ENCODE peak calls at places on chromosome X, in four cellular contexts. X, U, S and W are unnamed samples.

GRCh38 chrX:9320940-9321339 is 143.9 kb upstream of the TBL1X start:
- DNase-seq in S (no peak), X (peak; percentile 9), U (peak; percentile 30), W (no peak)

GRCh38 chrX:130393451-130394074 is 8.1 kb upstream of the GPR119 start:
- DNase-seq in S (no peak), X (peak; percentile 65), U (peak; percentile 71), W (peak; percentile 40)

GRCh38 chrX:15769300-15769954 is 20.9 kb upstream of the ZRSR2 start:
- DNase-seq in U (no peak), X (peak; percentile 55), S (no peak), W (no peak)

GRCh38 chrX:136822337-136823095 is 41.8 kb upstream of the ARHGEF6 start:
- DNase-seq in U (no peak), X (no peak), S (no peak), W (no peak)

GRCh38 chrX:45710081-45710801 is 509.6 kb upstream of the DIPK2B start:
- DNase-seq in X (no peak), U (peak; percentile 5), S (no peak), W (peak; percentile 2)

GRCh38 chrX:19344661-19345060 is 934 bp downstream of the PDHA1 start:
- DNase-seq in S (no peak), X (no peak), U (no peak), W (no peak)

GRCh38 chrX:12497832-12498591 is 293.2 kb upstream of the PRPS2 start:
- DNase-seq in X (peak; percentile 47), S (no peak), U (peak; percentile 2), W (peak; percentile 10)

GRCh38 chrX:287670-288069 is 6.5 kb downstream of the PLCXD1 start:
- DNase-seq in S (no peak), X (no peak), U (no peak), W (no peak)

GRCh38 chrX:50874878-50875277 is 35.7 kb upstream of the BMP15 start:
- DNase-seq in X (peak; percentile 40), U (no peak), S (no peak), W (no peak)

GRCh38 chrX:31353095-31353494 is 281.3 kb upstream of the FTHL17 start:
- DNase-seq in X (no peak), U (no peak), S (no peak), W (peak; percentile 60)

GRCh38 chrX:150546711-150547153 is 21.7 kb upstream of the MTM1 start:
- DNase-seq in X (no peak), S (peak; percentile 15), U (no peak), W (peak; percentile 9)

GRCh38 chrX:9786839-9787635 is 808 bp downstream of the SHROOM2 start:
- DNase-seq in X (peak; percentile 58), U (no peak), S (no peak), W (no peak)

GRCh38 chrX:151713859-151714258 is 2.0 kb upstream of the FATE1 start:
- DNase-seq in U (peak; percentile 61), S (no peak), X (peak; percentile 52), W (peak; percentile 56)

GRCh38 chrX:151393514-151393913 is 3.5 kb upstream of the VMA21 start:
- DNase-seq in S (peak; percentile 25), U (no peak), X (peak; percentile 72), W (no peak)

GRCh38 chrX:154000051-154000450 is 19.7 kb downstream of the IRAK1 start:
- DNase-seq in X (no peak), S (no peak), U (no peak), W (no peak)

GRCh38 chrX:13837290-13837745 is 20.4 kb upstream of the GPM6B start:
- DNase-seq in S (no peak), X (peak; percentile 31), U (no peak), W (no peak)

GRCh38 chrX:34877451-34877850 is 65.1 kb upstream of the FAM47B start:
- DNase-seq in X (no peak), S (no peak), U (no peak), W (peak; percentile 21)

GRCh38 chrX:119145241-119145653 is 17.6 kb upstream of the KIAA1210 start:
- DNase-seq in U (peak; percentile 20), S (no peak), X (peak; percentile 31), W (peak; percentile 42)

GRCh38 chrX:11585174-11585573 is 80.5 kb downstream of the ARHGAP6 start:
- DNase-seq in X (no peak), U (no peak), S (no peak), W (no peak)

GRCh38 chrX:10022580-10023245 is 55.6 kb downstream of the CLDN34 start:
- DNase-seq in S (no peak), U (peak; percentile 39), X (no peak), W (no peak)

GRCh38 chrX:50333308-50333707 is 128.7 kb downstream of the CCNB3 start:
- DNase-seq in U (no peak), S (no peak), X (no peak), W (no peak)

GRCh38 chrX:56764153-56764974 is 35.3 kb downstream of the NBDY start:
- DNase-seq in X (peak; percentile 86), S (peak; percentile 50), U (peak; percentile 43), W (peak; percentile 26)

GRCh38 chrX:65644621-65645287 is 22.7 kb upstream of the MSN start:
- DNase-seq in S (no peak), X (no peak), U (peak; percentile 67), W (peak; percentile 13)

GRCh38 chrX:78092296-78092695 is 11.8 kb upstream of the PGK1 start:
- DNase-seq in X (peak; percentile 59), S (no peak), U (no peak), W (peak; percentile 48)

GRCh38 chrX:78375894-78376293 is 48.5 kb upstream of the CYSLTR1 start:
- DNase-seq in U (no peak), S (no peak), X (no peak), W (no peak)

GRCh38 chrX:72735561-72735960 is 21.5 kb upstream of the PHKA1 start:
- DNase-seq in X (no peak), U (no peak), S (no peak), W (no peak)

GRCh38 chrX:132676561-132677186 is 187.8 kb upstream of the MBNL3 start:
- DNase-seq in U (no peak), X (peak; percentile 31), S (no peak), W (peak; percentile 2)

GRCh38 chrX:19836337-19836736 is 51.1 kb downstream of the SH3KBP1 start:
- DNase-seq in U (no peak), S (no peak), X (no peak), W (peak; percentile 56)

GRCh38 chrX:40156472-40157227 is 58.9 kb upstream of the BCOR start:
- DNase-seq in S (no peak), X (peak; percentile 76), U (no peak), W (no peak)

GRCh38 chrX:40154853-40155616 is 57.3 kb upstream of the BCOR start:
- DNase-seq in X (peak; percentile 91), S (no peak), U (peak; percentile 44), W (no peak)

GRCh38 chrX:40157228-40158035 is 59.7 kb upstream of the BCOR start:
- DNase-seq in X (peak; percentile 28), U (no peak), S (no peak), W (no peak)

GRCh38 chrX:40155617-40156471 is 58.1 kb upstream of the BCOR start:
- DNase-seq in X (peak; percentile 64), S (no peak), U (peak; percentile 32), W (no peak)

DNA sequence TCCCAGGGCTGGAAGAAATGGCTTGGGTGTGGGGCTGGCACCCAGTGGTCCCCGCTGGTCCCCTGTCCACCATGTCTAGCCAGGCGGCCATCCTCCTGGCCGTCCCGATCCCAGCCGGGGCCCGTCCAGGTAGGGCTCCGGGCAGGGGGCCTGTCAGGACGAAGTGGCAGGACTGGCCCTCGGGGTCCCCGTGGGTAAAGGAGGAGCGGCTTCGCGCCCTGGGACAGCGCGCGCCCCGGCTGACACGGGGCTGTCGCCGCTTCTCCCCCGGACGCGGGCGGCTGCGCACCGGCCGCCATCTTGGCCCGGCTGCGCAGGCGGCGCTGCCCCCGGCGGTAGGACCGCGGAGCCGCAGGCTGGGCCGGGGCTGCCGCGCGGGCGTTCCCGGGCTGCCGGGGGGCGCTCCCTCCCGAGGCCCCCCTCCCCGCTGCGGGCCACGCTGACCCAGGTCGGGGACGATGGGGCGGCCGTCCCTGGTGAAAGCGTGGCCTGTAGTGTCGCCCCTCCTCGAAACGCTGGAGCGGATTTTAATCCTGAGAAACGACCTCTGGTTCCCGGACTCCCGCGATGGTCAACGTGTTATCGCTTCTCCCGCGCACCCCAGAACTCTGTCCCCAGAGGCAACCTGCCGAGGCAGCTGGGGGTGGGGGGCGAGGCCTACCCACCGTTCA is 60.4 kb upstream of the BCOR start:
- DNase-seq in S (no peak), X (peak; percentile 83), U (peak; percentile 70), W (no peak)
- H3K4me3 ChIP-seq in S (peak overlapping the region; percentile 46), X (peak overlapping the region; percentile 57), U (peak overlapping the region; percentile 43), W (no peak overlapping the region)

DNA sequence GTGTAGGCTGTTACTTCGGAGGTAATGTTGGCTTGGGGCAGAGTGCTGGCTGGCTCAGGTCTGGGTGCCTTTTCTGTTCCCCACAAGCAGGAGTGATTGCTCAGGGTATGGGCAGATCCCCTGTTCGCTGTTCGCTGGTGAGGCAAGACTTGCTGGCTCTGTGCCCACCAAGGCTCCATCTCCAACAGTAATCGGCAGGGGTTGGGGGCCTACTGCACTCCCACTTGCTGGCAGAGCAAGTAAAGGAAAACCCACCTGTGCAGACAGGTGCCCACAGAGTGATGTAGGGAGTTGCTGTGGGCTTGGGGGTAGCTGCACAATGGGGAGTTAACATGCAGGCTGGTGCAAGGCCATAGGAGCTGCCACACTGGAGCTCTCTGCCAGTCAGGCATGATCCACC is 8.0 kb upstream of the TMSB15C start:
- DNase-seq in S (no peak), U (no peak), X (no peak), W (no peak)
- H3K27ac ChIP-seq in S (no peak overlapping the region), U (no peak overlapping the region), X (no peak overlapping the region), W (no peak overlapping the region)

DNA sequence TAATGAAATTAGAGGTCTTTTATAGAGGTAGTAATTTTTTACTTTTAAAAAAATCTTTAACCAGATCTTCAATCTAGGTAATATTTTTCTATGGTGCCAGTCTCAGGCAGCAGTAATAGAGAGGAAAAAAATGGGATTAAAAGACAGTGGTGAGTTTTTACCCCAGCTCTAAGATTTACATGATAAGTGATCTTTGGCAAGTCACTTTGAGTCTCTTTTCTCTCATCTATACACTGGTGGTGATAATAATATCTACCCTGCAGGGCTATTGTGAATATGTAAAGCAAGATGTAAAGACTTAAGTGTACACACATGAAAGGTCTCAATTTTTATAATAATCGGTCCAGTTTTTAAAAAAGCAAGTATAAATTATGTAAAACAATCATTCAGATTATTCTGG is 786.2 kb upstream of the POU3F4 start:
- DNase-seq in S (no peak), U (no peak), X (no peak), W (no peak)
- H3K4me3 ChIP-seq in S (no peak overlapping the region), U (no peak overlapping the region), X (no peak overlapping the region), W (no peak overlapping the region)

DNA sequence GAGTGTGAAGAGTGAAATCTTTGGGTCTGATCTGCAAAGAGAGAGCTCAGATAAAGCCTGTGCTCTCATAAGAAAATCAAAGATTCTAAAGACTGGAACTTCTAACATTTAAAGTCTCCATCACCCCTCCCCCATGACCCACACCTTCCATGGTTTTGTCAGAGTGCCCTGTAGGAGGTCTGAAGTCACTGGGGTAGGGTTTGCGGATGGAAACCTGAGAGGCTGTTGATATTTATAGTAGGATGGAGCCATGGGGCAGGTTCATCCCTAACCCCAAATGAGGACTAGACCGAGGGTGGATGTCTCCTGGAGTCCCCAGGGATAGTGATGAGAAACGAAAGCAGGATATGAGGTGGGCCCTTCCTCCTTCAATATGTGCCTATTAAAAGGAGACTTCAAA is 28.4 kb upstream of the NLGN4X start:
- DNase-seq in X (no peak), U (no peak), S (no peak), W (no peak)
- H3K27ac ChIP-seq in X (no peak overlapping the region), U (no peak overlapping the region), S (no peak overlapping the region), W (no peak overlapping the region)